ENCODE peak calls at places on chromosomes 4 and X, in four cellular contexts. V is stimulated activated CD4-positive, alpha-beta T cell treated with anti-CD3 and anti-CD28 coated beads, Interleukin-12 subunit alpha, Interleukin-12 subunit beta, amount 100 ng/mL, for 4 hours; G is activated CD4-positive, CD25-positive, alpha-beta regulatory T cell treated with anti-CD3 and anti-CD28 coated beads, Interleukin-2, amount 50 U/mL, for 16 hours; B is uterus. P is an unnamed sample.

GRCh38 chr4:172989984-172990711 is 178.5 kb upstream of the GALNT7 start:
- DNase-seq in V (no peak), G (no peak), B (no peak), P (no peak)

GRCh38 chr4:8705161-8706145 is 112.9 kb downstream of the CPZ start:
- DNase-seq in V (no peak), G (no peak), B (no peak), P (no peak)

GRCh38 chr4:140774510-140774909 is 18.3 kb upstream of the TBC1D9 start:
- DNase-seq in V (no peak), G (no peak), B (no peak), P (no peak)

GRCh38 chrX:53188763-53189162 is 36.2 kb downstream of the KDM5C start:
- DNase-seq in V (peak), G (no peak), B (no peak), P (no peak)

GRCh38 chrX:103376118-103376978 is at the start of gene BEX3:
- DNase-seq in V (peak), G (no peak), B (peak), P (no peak)

GRCh38 chrX:21658152-21658737 is at the start of gene KLHL34:
- DNase-seq in V (no peak), G (no peak), B (no peak), P (no peak)

GRCh38 chr4:67581913-67582312 is 23.4 kb downstream of the STAP1 start:
- DNase-seq in V (no peak), G (no peak), B (no peak), P (no peak)

GRCh38 chr4:186137193-186137792 is 32.8 kb downstream of the FAM149A start:
- DNase-seq in V (no peak), G (no peak), B (no peak), P (peak)

GRCh38 chr4:159002950-159003349 is 99.9 kb upstream of the RAPGEF2 start:
- DNase-seq in V (no peak), G (no peak), B (no peak), P (no peak)

GRCh38 chrX:24428518-24428917 is 36.6 kb upstream of the PDK3 start:
- DNase-seq in V (no peak), G (no peak), B (no peak), P (no peak)

GRCh38 chrX:137748827-137749226 is 182.9 kb downstream of the ZIC3 start:
- DNase-seq in V (no peak), G (no peak), B (no peak), P (no peak)